ENCODE peak calls at places on chromosomes 16 and 17, in ten cellular contexts. L is lower leg skin, A is uterus, G is Peyer's patch, D is fibroblast of mammary gland, S is GM12865, H is nephron progenitor cell, P is OCI-LY7, U is D721Med, M is heart right ventricle. X is an unnamed sample.
A peak's percentile ranks its signal among the peaks of the same experiment; 100 is the strongest.

GRCh38 chr16:4679854-4680636 is 13.3 kb upstream of the NUDT16L1 start:
- DNase-seq in A (peak; percentile 93), G (peak; percentile 81), L (no peak), P (no peak), D (peak; percentile 91), H (no peak), S (no peak), M (peak; percentile 74), U (no peak), X (peak; percentile 28)

GRCh38 chr16:28082624-28083023 is 19.1 kb upstream of the GSG1L start:
- DNase-seq in U (peak; percentile 74), D (no peak), S (no peak), A (no peak), P (no peak), G (no peak), L (no peak), M (no peak), H (no peak), X (no peak)

GRCh38 chr17:75604034-75604695 is 16.6 kb downstream of the MYO15B start:
- DNase-seq in G (peak; percentile 83), S (no peak), M (no peak), U (no peak), P (no peak), H (no peak), D (no peak), L (no peak), A (no peak), X (no peak)

GRCh38 chr17:561118-561517 is 153.5 kb downstream of the VPS53 start:
- DNase-seq in D (peak; percentile 75), U (no peak), S (no peak), G (no peak), M (no peak), L (no peak), H (no peak), P (no peak), A (no peak), X (peak; percentile 51)

GRCh38 chr17:79658811-79659207 is 48.0 kb upstream of the RBFOX3 start:
- DNase-seq in D (peak; percentile 25), L (peak; percentile 61), U (no peak), A (peak; percentile 64), S (peak; percentile 17), H (peak; percentile 55), P (peak; percentile 12), M (no peak), G (peak; percentile 42), X (peak; percentile 10)

GRCh38 chr17:10875411-10875810 is 37.5 kb upstream of the PIRT start:
- DNase-seq in D (no peak), L (no peak), S (peak; percentile 10), U (no peak), G (no peak), P (peak; percentile 18), M (no peak), A (no peak), H (peak; percentile 79), X (peak; percentile 30)

GRCh38 chr17:50478391-50479361 is at the start of gene RSAD1:
- DNase-seq in H (peak; percentile 89), A (peak; percentile 79), U (peak; percentile 66), S (peak; percentile 97), G (peak; percentile 95), L (peak; percentile 97), M (peak; percentile 88), P (peak; percentile 96), D (peak; percentile 77), X (peak; percentile 90)

GRCh38 chr17:58344047-58344790 is 7.8 kb downstream of the SUPT4H1 start:
- DNase-seq in P (peak; percentile 95), S (peak; percentile 99), D (no peak), L (no peak), H (no peak), G (peak; percentile 93), U (no peak), M (no peak), A (no peak), X (peak; percentile 98)

GRCh38 chr16:81618187-81618586 is 160.9 kb upstream of the PLCG2 start:
- DNase-seq in S (no peak), U (no peak), L (no peak), H (no peak), D (no peak), A (no peak), M (no peak), G (no peak), P (no peak), X (no peak)

GRCh38 chr17:17722081-17722905 is 41.0 kb downstream of the RAI1 start:
- DNase-seq in A (no peak), L (no peak), D (peak; percentile 60), P (no peak), G (no peak), U (no peak), M (no peak), S (no peak), H (peak; percentile 61), X (no peak)

GRCh38 chr17:58757162-58757613 is 1.5 kb downstream of the PPM1E start:
- DNase-seq in U (no peak), A (no peak), G (no peak), D (no peak), S (no peak), P (no peak), M (no peak), H (no peak), L (no peak), X (no peak)

GRCh38 chr16:78770353-78771091 is 671.1 kb downstream of the WWOX start:
- DNase-seq in G (peak; percentile 91), A (peak; percentile 51), L (peak; percentile 94), H (peak; percentile 73), M (peak; percentile 79), U (peak; percentile 27), D (peak; percentile 39), S (peak; percentile 64), P (peak; percentile 61), X (peak; percentile 83)

GRCh38 chr16:86994651-86995171 is 322.5 kb downstream of the C16orf95 start:
- DNase-seq in L (no peak), P (no peak), H (peak; percentile 54), S (no peak), M (no peak), A (no peak), D (peak; percentile 94), G (no peak), U (no peak), X (no peak)

GRCh38 chr17:65278050-65278819 is 141.1 kb downstream of the RGS9 start:
- DNase-seq in S (peak; percentile 46), H (peak; percentile 78), L (peak; percentile 84), M (peak; percentile 16), A (no peak), D (peak; percentile 41), G (peak; percentile 70), P (peak; percentile 6), U (no peak), X (peak; percentile 44)

GRCh38 chr16:60731329-60731728 is 1304.9 kb downstream of the CDH8 start:
- DNase-seq in A (no peak), S (no peak), U (no peak), H (no peak), G (no peak), D (no peak), P (no peak), M (no peak), L (no peak), X (no peak)

GRCh38 chr17:74212262-74212912 is 984 bp upstream of the TTYH2 start:
- DNase-seq in P (no peak), U (no peak), S (peak; percentile 33), H (peak; percentile 38), D (peak; percentile 38), L (no peak), G (no peak), M (peak; percentile 40), A (no peak), X (peak; percentile 44)

GRCh38 chr17:16439303-16439791 is 24.0 kb downstream of the TRPV2 start:
- DNase-seq in A (no peak), S (peak; percentile 64), M (no peak), P (peak; percentile 38), H (no peak), U (no peak), D (no peak), L (no peak), G (peak; percentile 54), X (no peak)

GRCh38 chr16:11580451-11581086 is 6.2 kb downstream of the LITAF start:
- DNase-seq in H (no peak), P (no peak), L (no peak), M (no peak), A (no peak), U (no peak), D (no peak), S (no peak), G (no peak), X (no peak)

GRCh38 chr16:82671743-82672142 is 45.0 kb downstream of the CDH13 start:
- DNase-seq in M (no peak), H (no peak), U (no peak), G (peak; percentile 56), P (no peak), L (no peak), D (no peak), A (no peak), S (peak; percentile 45), X (peak; percentile 63)
- TF ChIP-seq CTCF in M (no peak), H (peak; percentile 19), U (peak; percentile 6), G (peak; percentile 40), P (peak; percentile 78), L (no peak), D (peak; percentile 46), A (peak; percentile 19), S (peak; percentile 52), X (peak; percentile 57)

GRCh38 chr16:49698931-49699715 is 156.8 kb downstream of the ZNF423 start:
- DNase-seq in G (no peak), M (peak; percentile 70), L (no peak), P (no peak), H (peak; percentile 26), D (peak; percentile 76), A (peak; percentile 63), S (no peak), U (no peak), X (no peak)
- TF ChIP-seq CTCF in G (no peak), M (no peak), L (no peak), P (no peak), H (no peak), D (no peak), A (no peak), S (no peak), U (no peak), X (no peak)

DNA sequence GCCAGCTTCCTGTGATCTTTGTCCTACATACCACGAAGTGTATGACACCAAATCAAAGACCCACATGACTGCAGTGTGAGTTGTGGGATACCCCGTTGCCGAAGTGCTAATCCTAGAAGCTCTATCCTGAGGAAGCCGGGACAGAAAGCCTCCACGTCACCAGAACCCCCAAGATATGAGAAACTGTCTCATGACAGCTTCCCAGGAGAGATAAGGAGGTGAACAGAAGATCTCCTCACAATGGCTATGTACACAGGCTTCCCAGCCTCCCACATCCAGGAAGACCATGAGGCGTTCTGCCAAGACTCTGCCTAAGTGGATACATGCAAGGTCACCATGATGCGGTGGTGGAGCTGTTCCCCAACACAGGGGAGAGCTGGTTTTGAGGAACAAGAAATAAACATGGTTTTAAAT is 37.1 kb downstream of the TRIM25 start:
- DNase-seq in A (no peak), H (no peak), L (no peak), G (no peak), M (no peak), S (no peak), P (no peak), D (no peak), U (no peak), X (no peak)
- TF ChIP-seq CTCF in A (no peak), H (no peak), L (no peak), G (no peak), M (no peak), S (no peak), P (no peak), D (no peak), U (no peak), X (no peak)

DNA sequence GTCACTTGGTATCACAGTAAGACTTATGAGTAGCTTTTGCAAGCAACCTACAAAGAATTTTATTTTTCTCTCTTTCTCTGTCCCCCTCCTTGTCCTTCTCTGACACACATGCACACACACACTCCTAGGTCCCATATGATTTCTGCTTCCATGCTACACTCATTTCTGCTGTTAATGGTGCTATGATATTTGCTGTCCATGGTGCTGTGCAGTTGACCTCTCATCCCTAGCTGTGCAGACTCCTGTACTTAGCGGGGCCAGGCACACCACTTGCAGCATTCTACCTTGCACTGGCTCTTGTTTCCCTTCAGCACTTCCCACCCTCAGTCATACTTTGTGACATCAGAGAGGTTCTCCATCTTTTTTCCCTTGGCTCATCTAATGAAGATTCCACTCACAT is 158.9 kb upstream of the CNTNAP4 start:
- DNase-seq in P (no peak), L (no peak), A (no peak), G (no peak), U (no peak), S (no peak), H (peak; percentile 6), M (no peak), D (no peak), X (no peak)
- TF ChIP-seq CTCF in P (no peak), L (no peak), A (no peak), G (no peak), U (no peak), S (no peak), H (no peak), M (no peak), D (no peak), X (no peak)